ENCODE peak calls at places on chromosomes 11 and 22, in four cellular contexts. P is CD8-positive, alpha-beta T cell; V is heart left ventricle; C is brain microvascular endothelial cell. G is an unnamed sample. For H3K36me3, the result is how much of the 10 kb centered on the place peaks cover.

GRCh38 chr11:66371627-66372415 is at the start of gene SLC29A2:
- DNase-seq in V (peak), P (peak), C (no peak), G (peak)

GRCh38 chr11:95512177-95512576 is 277.4 kb downstream of the FAM76B start:
- DNase-seq in V (no peak), P (no peak), C (peak), G (peak)

GRCh38 chr22:33242078-33242477 is 183.9 kb upstream of the SYN3 start:
- DNase-seq in V (no peak), P (no peak), C (no peak), G (peak)

GRCh38 chr11:129223701-129224149 is 31.6 kb upstream of the ARHGAP32 start:
- DNase-seq in P (no peak), V (no peak), C (no peak), G (peak)

GRCh38 chr11:130576146-130576545 is 127.7 kb downstream of the ADAMTS15 start:
- DNase-seq in P (no peak), C (no peak), V (no peak), G (no peak)

GRCh38 chr11:117195761-117196160 is 3.4 kb upstream of the TAGLN start:
- DNase-seq in P (no peak), C (no peak), V (no peak), G (no peak)

GRCh38 chr22:27879923-27880322 is 39.1 kb downstream of the PITPNB start:
- DNase-seq in V (no peak), C (peak), P (no peak), G (peak)

GRCh38 chr11:83355406-83355805 is 69.2 kb upstream of the CCDC90B start:
- DNase-seq in V (no peak), P (no peak), C (no peak), G (no peak)

GRCh38 chr22:26592368-26593015 is 2.6 kb upstream of the TPST2 start:
- DNase-seq in C (no peak), V (no peak), P (peak), G (peak)

GRCh38 chr11:68118753-68119448 is 2.3 kb downstream of the CHKA start:
- DNase-seq in C (no peak), P (no peak), V (no peak), G (no peak)

GRCh38 chr22:20563464-20563906 is 56.1 kb downstream of the MED15 start:
- DNase-seq in V (no peak), C (no peak), P (no peak), G (no peak)

GRCh38 chr11:84164722-84165121 is 878.6 kb upstream of the CCDC90B start:
- DNase-seq in V (no peak), C (no peak), P (no peak), G (no peak)

GRCh38 chr11:47189100-47189834 is 3.0 kb upstream of the PACSIN3 start:
- DNase-seq in C (peak), P (no peak), V (no peak), G (peak)

GRCh38 chr11:69102732-69103615 is 52.8 kb upstream of the SMIM38 start:
- DNase-seq in C (no peak), V (peak), P (no peak), G (no peak)

DNA sequence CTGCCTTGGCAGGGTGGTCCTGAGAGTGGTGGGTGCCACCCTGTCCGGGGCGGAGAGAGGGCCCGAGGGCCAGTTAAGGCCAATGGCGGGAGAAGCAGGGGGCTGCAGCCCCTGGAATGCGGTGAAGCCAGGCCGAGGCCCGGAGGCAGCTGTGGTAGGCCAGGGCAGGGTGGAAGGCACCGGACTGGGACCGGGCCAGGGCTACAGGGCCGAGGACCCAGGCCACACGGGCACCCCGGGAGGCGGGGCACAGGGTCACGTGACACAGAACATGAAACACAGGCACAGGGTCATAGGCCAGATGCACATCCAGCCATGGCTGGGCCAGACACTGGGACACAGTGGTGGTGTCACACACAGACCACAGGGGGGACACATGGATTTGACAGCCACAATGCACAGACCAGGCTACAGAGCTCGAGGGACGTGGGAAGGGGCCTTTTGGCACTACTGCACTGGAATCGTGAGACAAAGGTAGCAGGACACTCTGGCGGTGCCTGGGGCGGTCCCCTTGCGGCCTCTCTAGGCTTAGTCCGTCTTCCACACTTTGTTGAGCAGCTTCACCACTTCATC is 2.8 kb downstream of the SLC25A1 start:
- DNase-seq in V (no peak), P (no peak), C (no peak), G (no peak)
- H3K36me3 ChIP-seq in V (under half), P (under half), C (under half), G (under half)

GRCh38 chr11:16926868-16927267 is 87.3 kb downstream of the PLEKHA7 start:
- DNase-seq in V (no peak), P (no peak), C (no peak), G (no peak)

GRCh38 chr11:16924826-16925494 is 89.3 kb downstream of the PLEKHA7 start:
- DNase-seq in P (no peak), V (peak), C (peak), G (peak)

GRCh38 chr11:16923987-16924386 is 90.2 kb downstream of the PLEKHA7 start:
- DNase-seq in P (no peak), C (no peak), V (no peak), G (no peak)

GRCh38 chr11:16924462-16924825 is 89.8 kb downstream of the PLEKHA7 start:
- DNase-seq in V (no peak), P (no peak), C (no peak), G (no peak)

GRCh38 chr11:16925495-16926065 is 88.6 kb downstream of the PLEKHA7 start:
- DNase-seq in P (no peak), C (peak), V (peak), G (peak)
- H3K4me3 ChIP-seq in P (no peak), C (peak), V (peak), G (peak)

GRCh38 chr11:610146-610801 is 5.5 kb downstream of the IRF7 start:
- DNase-seq in V (no peak), C (no peak), P (no peak), G (no peak)

GRCh38 chr11:609355-609811 is 6.4 kb downstream of the IRF7 start:
- DNase-seq in C (no peak), P (no peak), V (no peak), G (no peak)

GRCh38 chr11:607020-607780 is 8.6 kb downstream of the IRF7 start:
- DNase-seq in C (no peak), P (no peak), V (no peak), G (no peak)

GRCh38 chr11:607971-608659 is 7.6 kb downstream of the IRF7 start:
- DNase-seq in C (no peak), V (peak), P (no peak), G (no peak)

DNA sequence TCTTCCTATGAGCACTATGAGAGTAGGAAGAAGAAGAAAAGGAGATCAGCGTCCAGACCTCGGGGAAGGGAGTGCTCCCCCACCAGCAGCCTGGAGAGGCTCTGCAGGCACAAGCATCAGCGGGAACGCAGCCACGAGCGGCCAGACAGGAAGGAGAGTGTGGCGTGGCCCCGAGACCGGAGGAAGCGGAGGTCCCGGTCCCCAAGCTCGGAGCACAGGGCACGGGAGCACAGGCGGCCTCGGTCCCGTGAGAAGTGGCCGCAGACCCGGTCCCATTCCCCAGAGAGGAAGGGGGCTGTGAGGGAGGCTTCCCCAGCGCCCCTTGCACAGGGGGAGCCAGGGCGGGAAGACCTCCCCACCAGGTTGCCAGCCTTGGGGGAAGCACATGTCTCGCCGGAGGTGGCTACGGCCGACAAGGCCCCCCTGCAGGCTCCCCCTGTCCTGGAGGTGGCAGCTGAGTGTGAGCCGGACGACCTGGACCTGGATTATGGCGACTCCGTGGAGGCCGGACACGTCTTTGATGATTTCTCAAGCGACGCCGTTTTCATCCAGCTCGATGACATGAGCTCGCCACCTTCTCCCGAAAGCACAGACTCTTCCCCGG is 6.9 kb downstream of the IRF7 start:
- DNase-seq in V (peak), C (no peak), P (no peak), G (no peak)
- H3K36me3 ChIP-seq in V (half or more), C (half or more), P (half or more), G (half or more)

GRCh38 chr22:38751422-38752346 is 4.1 kb downstream of the SUN2 start:
- DNase-seq in C (no peak), V (peak), P (peak), G (peak)

GRCh38 chr22:38754247-38755154 is 1.3 kb downstream of the SUN2 start:
- DNase-seq in P (no peak), C (no peak), V (no peak), G (peak)

GRCh38 chr22:38755155-38755910 is 465 bp downstream of the SUN2 start:
- DNase-seq in C (peak), V (peak), P (no peak), G (peak)

GRCh38 chr22:38755911-38756532 is at the start of gene SUN2:
- DNase-seq in P (peak), V (peak), C (peak), G (peak)

GRCh38 chr22:38753894-38754246 is 1.9 kb downstream of the SUN2 start:
- DNase-seq in C (no peak), V (no peak), P (no peak), G (no peak)
- H3K4me3 ChIP-seq in C (no peak), V (peak), P (peak), G (no peak)

DNA sequence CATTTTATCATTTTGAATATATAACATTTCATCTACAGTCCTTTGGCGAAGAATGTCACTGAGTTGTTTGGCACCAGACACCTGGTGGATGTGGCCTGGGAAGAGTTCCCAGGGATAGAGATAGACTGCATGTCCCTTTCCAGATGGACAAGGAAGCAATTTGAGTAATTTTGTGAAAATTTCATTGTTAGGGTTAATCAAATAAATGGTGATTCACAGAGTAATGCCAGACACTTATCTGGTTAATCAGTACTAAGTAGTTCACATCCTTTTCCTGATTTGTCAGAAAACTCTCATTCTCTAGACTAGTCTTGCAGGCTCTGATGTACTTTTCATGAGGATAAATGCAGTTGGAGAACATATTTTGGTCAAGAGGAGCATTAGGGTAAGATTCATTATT is 41.6 kb downstream of the NAALAD2 start:
- DNase-seq in V (no peak), P (no peak), C (no peak), G (no peak)
- H3K36me3 ChIP-seq in V (under half), P (under half), C (under half), G (under half)